ENCODE peak calls at places on chromosome 16, in eight cellular contexts. V is upper lobe of right lung; U is CD8-positive, alpha-beta T cell; T is astrocyte of the spinal cord; E is AG09309; O is adrenal gland; S is glutamatergic neuron; N is stomach. Y is an unnamed sample.

GRCh38 chr16:15616475-15616874 is 26.5 kb downstream of the MARF1 start:
- DNase-seq in O (no peak), U (no peak), S (no peak), V (no peak), E (no peak), T (no peak), N (no peak), Y (no peak)

GRCh38 chr16:85352221-85352620 is 239.9 kb upstream of the CIBAR2 start:
- DNase-seq in S (no peak), V (no peak), O (no peak), E (no peak), U (no peak), T (no peak), N (no peak), Y (no peak)

GRCh38 chr16:85428168-85428898 is 184.8 kb upstream of the GSE1 start:
- DNase-seq in O (peak), T (no peak), N (peak), U (peak), E (no peak), S (no peak), V (peak), Y (peak)

GRCh38 chr16:89398924-89399323 is 91.4 kb downstream of the ANKRD11 start:
- DNase-seq in O (peak), T (no peak), V (no peak), U (no peak), S (no peak), N (no peak), E (no peak), Y (no peak)

GRCh38 chr16:11114366-11115164 is 141.4 kb downstream of the SOCS1 start:
- DNase-seq in S (no peak), U (peak), N (no peak), E (no peak), O (no peak), V (no peak), T (no peak), Y (no peak)

GRCh38 chr16:50146479-50147435 is 6.3 kb upstream of the TENT4B start:
- DNase-seq in V (no peak), S (no peak), E (no peak), U (no peak), T (no peak), O (no peak), N (no peak), Y (no peak)

GRCh38 chr16:997440-998051 is 16.0 kb downstream of the SOX8 start:
- DNase-seq in V (no peak), N (peak), U (peak), S (no peak), T (peak), O (peak), E (no peak), Y (peak)

GRCh38 chr16:29182501-29182900 is 197.6 kb downstream of the LAT start:
- DNase-seq in V (peak), T (no peak), E (no peak), S (no peak), U (no peak), N (no peak), O (no peak), Y (no peak)

GRCh38 chr16:11978080-11978479 is 1.5 kb downstream of the SNX29 start:
- DNase-seq in O (no peak), U (no peak), E (no peak), V (no peak), S (no peak), N (no peak), T (no peak), Y (no peak)

GRCh38 chr16:1167276-1168107 is 14.6 kb downstream of the CACNA1H start:
- DNase-seq in U (no peak), E (no peak), S (peak), V (no peak), N (no peak), T (no peak), O (no peak), Y (peak)

GRCh38 chr16:15785386-15786059 is 71.3 kb downstream of the MYH11 start:
- DNase-seq in V (no peak), U (no peak), E (no peak), T (no peak), N (no peak), O (no peak), S (no peak), Y (no peak)

GRCh38 chr16:12091569-12092346 is 115.2 kb downstream of the SNX29 start:
- DNase-seq in O (no peak), N (no peak), T (no peak), E (no peak), U (no peak), S (no peak), V (peak), Y (no peak)

GRCh38 chr16:47779201-47780016 is 318.3 kb downstream of the PHKB start:
- DNase-seq in V (no peak), O (peak), S (no peak), U (no peak), T (no peak), E (no peak), N (no peak), Y (no peak)

GRCh38 chr16:66431760-66432159 is 4.7 kb downstream of the BEAN1 start:
- DNase-seq in U (no peak), N (no peak), E (no peak), V (no peak), O (no peak), S (no peak), T (no peak), Y (no peak)

GRCh38 chr16:9429946-9430345 is 338.5 kb downstream of the HAPSTR1 start:
- DNase-seq in O (no peak), S (no peak), N (no peak), V (no peak), U (no peak), T (no peak), E (no peak), Y (no peak)

GRCh38 chr16:5505093-5505887 is 407.7 kb upstream of the EEF2KMT start:
- DNase-seq in S (no peak), O (no peak), T (no peak), N (no peak), V (no peak), U (no peak), E (no peak), Y (no peak)

GRCh38 chr16:67651847-67652246 is 6.9 kb downstream of the CARMIL2 start:
- DNase-seq in E (no peak), U (no peak), V (no peak), S (no peak), N (no peak), O (no peak), T (no peak), Y (no peak)

GRCh38 chr16:23025692-23026305 is 123.5 kb downstream of the USP31 start:
- DNase-seq in T (no peak), V (no peak), E (peak), S (no peak), U (no peak), O (no peak), N (no peak), Y (no peak)

GRCh38 chr16:9033125-9033830 is 58.2 kb upstream of the HAPSTR1 start:
- DNase-seq in N (peak), O (peak), U (no peak), E (no peak), V (no peak), S (peak), T (peak), Y (peak)

GRCh38 chr16:72937360-72937759 is 110.6 kb downstream of the ZFHX3 start:
- DNase-seq in V (no peak), N (no peak), O (peak), T (no peak), E (no peak), U (no peak), S (no peak), Y (no peak)
- TF ChIP-seq CTCF in V (no peak), N (no peak), O (peak), T (no peak), E (no peak), U (no peak), S (no peak), Y (no peak)

GRCh38 chr16:4409081-4409932 is 7.1 kb downstream of the CORO7 start:
- DNase-seq in O (no peak), E (no peak), V (no peak), N (no peak), S (no peak), U (no peak), T (no peak), Y (no peak)
- TF ChIP-seq CTCF in O (no peak), E (no peak), V (no peak), N (no peak), S (no peak), U (no peak), T (no peak), Y (no peak)

DNA sequence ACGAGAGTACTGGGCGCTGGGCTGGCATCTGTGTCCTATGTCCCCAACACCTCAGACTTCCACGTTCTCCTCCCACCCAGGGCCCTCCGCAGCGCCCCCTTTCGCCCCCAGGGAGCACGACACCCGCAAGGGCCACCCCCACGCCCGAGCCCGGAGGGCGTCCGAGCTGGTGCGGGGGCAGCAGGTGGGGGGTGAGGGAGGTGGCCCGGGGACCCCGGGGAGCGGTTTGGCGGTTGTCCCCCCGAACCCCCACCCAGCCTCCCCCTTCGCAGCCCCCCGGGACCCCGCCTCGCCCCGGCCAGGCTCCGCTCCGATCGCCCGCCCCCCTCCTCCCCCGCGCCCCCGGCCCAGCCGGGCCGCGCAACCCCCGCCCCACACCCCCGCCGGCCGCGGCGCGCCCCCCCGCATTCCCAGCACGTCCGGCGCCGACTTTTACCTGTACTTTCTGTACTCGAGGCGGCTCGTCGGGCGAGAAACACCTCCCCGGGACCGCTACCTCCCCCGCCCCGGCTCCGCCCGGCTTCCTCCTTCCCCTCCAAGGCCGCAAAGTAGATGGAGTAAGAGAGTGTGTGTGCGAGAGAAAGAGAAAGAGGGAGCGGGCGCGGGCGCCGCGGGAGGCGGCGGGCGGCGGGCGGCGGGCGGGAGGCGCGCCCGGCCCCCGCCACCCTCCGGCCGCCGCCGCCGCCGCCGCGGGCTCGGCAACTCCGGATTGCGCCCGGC is 897 bp downstream of the CDYL2 start:
- DNase-seq in S (peak), N (peak), O (peak), T (no peak), V (peak), U (peak), E (no peak), Y (peak)
- TF ChIP-seq CTCF in S (peak), N (no peak), O (peak), T (peak), V (peak), U (peak), E (peak), Y (peak)

DNA sequence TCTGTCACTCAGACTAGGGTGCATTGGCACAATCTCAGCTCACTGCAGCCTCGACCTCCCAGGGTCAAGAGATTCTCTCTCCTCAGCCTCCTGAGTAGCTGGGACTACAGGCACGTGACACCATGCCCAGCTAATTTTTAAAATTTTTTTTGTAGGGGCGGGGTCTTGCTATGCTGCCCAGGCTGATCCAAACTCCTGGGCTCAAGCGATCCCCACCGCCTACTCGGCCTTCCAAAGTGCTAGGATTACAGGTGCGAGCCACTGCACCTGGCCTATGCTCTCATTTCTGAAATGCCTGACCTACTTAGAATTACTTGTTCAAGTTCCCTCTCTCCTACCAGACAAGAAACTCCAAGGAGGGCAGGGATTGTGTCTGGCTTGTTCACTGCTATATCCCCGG is 5.1 kb upstream of the GP2 start:
- DNase-seq in E (no peak), U (no peak), N (no peak), T (no peak), V (no peak), O (no peak), S (no peak), Y (no peak)
- TF ChIP-seq CTCF in E (no peak), U (no peak), N (no peak), T (no peak), V (no peak), O (no peak), S (no peak), Y (no peak)

GRCh38 chr16:72013389-72013788 is 4.8 kb downstream of the DHODH start:
- DNase-seq in U (no peak), V (peak), S (no peak), O (no peak), T (peak), N (no peak), E (no peak), Y (no peak)

GRCh38 chr16:72009779-72010178 is 1.2 kb downstream of the DHODH start:
- DNase-seq in O (no peak), V (no peak), S (no peak), U (no peak), N (no peak), E (no peak), T (no peak), Y (no peak)

GRCh38 chr16:72013888-72014538 is 5.5 kb downstream of the DHODH start:
- DNase-seq in E (no peak), S (no peak), O (peak), U (no peak), V (no peak), T (no peak), N (no peak), Y (peak)

GRCh38 chr16:72012607-72013006 is 4.1 kb downstream of the DHODH start:
- DNase-seq in U (no peak), V (no peak), O (no peak), N (no peak), S (no peak), T (no peak), E (no peak), Y (no peak)

DNA sequence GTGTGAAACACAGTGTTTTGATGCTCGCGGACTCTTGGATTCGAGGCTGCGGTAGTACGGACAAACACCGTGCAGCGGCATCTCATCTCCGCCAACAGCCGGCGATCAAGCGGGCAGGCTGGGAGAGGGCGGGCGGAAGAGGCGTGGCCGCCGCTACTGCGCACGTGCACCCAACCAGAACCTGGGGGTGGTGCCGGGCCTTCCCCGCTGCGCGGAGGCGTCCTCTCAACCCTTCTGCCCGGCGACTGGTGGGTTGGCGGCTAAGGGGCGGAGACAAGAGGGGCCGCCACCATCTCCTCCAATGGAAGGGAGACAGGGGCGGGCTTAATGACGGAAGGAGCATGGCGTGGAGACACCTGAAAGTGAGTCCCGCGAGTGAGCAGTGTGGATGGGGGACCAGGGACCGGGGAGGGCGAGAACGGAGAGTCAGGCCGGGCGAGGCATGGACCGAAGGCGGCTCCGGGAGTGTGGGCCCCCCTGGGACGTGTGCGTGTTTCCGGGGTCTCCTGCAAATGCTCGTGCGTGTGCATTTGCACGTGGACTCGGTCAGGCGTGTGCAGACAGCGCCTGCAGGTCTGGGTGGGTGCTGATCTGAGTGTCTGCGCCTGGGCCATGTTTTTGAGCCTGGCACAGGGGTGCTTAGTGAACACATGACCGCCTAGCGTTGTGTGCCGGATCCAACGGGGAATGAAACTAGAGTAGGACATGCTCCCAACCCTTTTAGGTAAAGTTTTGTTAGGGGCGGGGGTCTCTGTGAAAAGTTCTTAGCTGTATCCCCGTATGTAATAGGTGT is at the start of gene DHODH:
- DNase-seq in N (peak), V (peak), E (peak), U (peak), O (peak), T (peak), S (peak), Y (peak)
- TF ChIP-seq CTCF in N (no peak), V (peak), E (no peak), U (no peak), O (peak), T (no peak), S (no peak), Y (no peak)